ENCODE peak calls at places on chromosomes 3 and 15, in seven cellular contexts. N, B, K, U, T, V and C are unnamed samples.
A peak's percentile ranks its signal among the peaks of the same experiment; 100 is the strongest.

GRCh38 chr3:111910806-111911205 is 51.7 kb downstream of the PHLDB2 start:
- DNase-seq in N (peak; percentile 80), B (peak; percentile 76), K (no peak), U (no peak), T (no peak), V (no peak), C (no peak)

GRCh38 chr3:72071624-72072023 is 286.7 kb upstream of the PROK2 start:
- DNase-seq in N (no peak), B (no peak), K (no peak), U (no peak), T (no peak), V (no peak), C (no peak)

GRCh38 chr3:113521981-113522380 is 7.0 kb upstream of the SPICE1 start:
- DNase-seq in N (no peak), B (no peak), K (no peak), U (no peak), T (no peak), V (no peak), C (no peak)

GRCh38 chr3:150495563-150496168 is 50.6 kb downstream of the SERP1 start:
- DNase-seq in N (peak; percentile 68), B (peak; percentile 67), K (no peak), U (no peak), T (no peak), V (no peak), C (no peak)

GRCh38 chr3:148309390-148310035 is 388.2 kb upstream of the AGTR1 start:
- DNase-seq in N (peak; percentile 63), B (peak; percentile 52), K (no peak), U (no peak), T (no peak), V (no peak), C (no peak)

GRCh38 chr3:195005251-195005620 is 265.7 kb downstream of the XXYLT1 start:
- DNase-seq in N (no peak), B (no peak), K (no peak), U (no peak), T (no peak), V (no peak), C (peak; percentile 49)

GRCh38 chr3:139476348-139476747 is at the start of gene RBP2:
- DNase-seq in N (no peak), B (no peak), K (no peak), U (no peak), T (no peak), V (no peak), C (no peak)

GRCh38 chr3:157769378-157769777 is 266.2 kb upstream of the VEPH1 start:
- DNase-seq in N (no peak), B (no peak), K (no peak), U (no peak), T (no peak), V (no peak), C (no peak)

GRCh38 chr3:150407818-150408231 is 273 bp upstream of the TSC22D2 start:
- DNase-seq in N (no peak), B (peak; percentile 78), K (no peak), U (peak; percentile 94), T (peak; percentile 99), V (no peak), C (no peak)

GRCh38 chr3:62670351-62670750 is 204.9 kb downstream of the CADPS start:
- DNase-seq in N (peak; percentile 75), B (no peak), K (no peak), U (no peak), T (no peak), V (no peak), C (no peak)

GRCh38 chr3:142566096-142566495 is 12.4 kb downstream of the ATR start:
- DNase-seq in N (no peak), B (no peak), K (no peak), U (no peak), T (no peak), V (no peak), C (no peak)

GRCh38 chr3:77186728-77187127 is 146.8 kb downstream of the ROBO2 start:
- DNase-seq in N (peak; percentile 39), B (no peak), K (no peak), U (no peak), T (no peak), V (no peak), C (no peak)

GRCh38 chr3:87311309-87311708 is 34.9 kb upstream of the POU1F1 start:
- DNase-seq in N (peak; percentile 2), B (peak; percentile 52), K (no peak), U (no peak), T (no peak), V (no peak), C (no peak)

GRCh38 chr3:186849392-186849975 is 7.0 kb downstream of the ADIPOQ start:
- DNase-seq in N (peak; percentile 37), B (peak; percentile 44), K (no peak), U (no peak), T (no peak), V (no peak), C (no peak)

GRCh38 chr15:29364429-29365078 is 94.9 kb upstream of the NSMCE3 start:
- DNase-seq in N (peak; percentile 57), B (peak; percentile 69), K (no peak), U (no peak), T (no peak), V (no peak), C (no peak)

GRCh38 chr15:83282859-83283812 is 1.3 kb downstream of the BNC1 start:
- DNase-seq in N (peak; percentile 61), B (no peak), K (no peak), U (no peak), T (no peak), V (no peak), C (peak; percentile 76)

GRCh38 chr15:67521770-67522568 is 1.0 kb downstream of the C15orf61 start:
- DNase-seq in N (peak; percentile 77), B (peak; percentile 60), K (no peak), U (no peak), T (no peak), V (no peak), C (no peak)

GRCh38 chr15:91456251-91456718 is 356.2 kb downstream of the SV2B start:
- DNase-seq in N (peak; percentile 63), B (peak; percentile 98), K (no peak), U (no peak), T (no peak), V (no peak), C (peak; percentile 98)

GRCh38 chr3:72241525-72241924 is 456.6 kb upstream of the PROK2 start:
- DNase-seq in N (no peak), B (no peak), K (no peak), U (no peak), T (no peak), V (no peak), C (no peak)

GRCh38 chr3:4826237-4827100 is 152.8 kb upstream of the BHLHE40 start:
- DNase-seq in N (peak; percentile 36), B (no peak), K (no peak), U (no peak), T (peak; percentile 88), V (no peak), C (no peak)

GRCh38 chr3:188476930-188477329 is 323.0 kb downstream of the LPP start:
- DNase-seq in N (no peak), B (no peak), K (no peak), U (no peak), T (no peak), V (no peak), C (no peak)

GRCh38 chr15:63066302-63066701 is 23.8 kb downstream of the TPM1 start:
- DNase-seq in N (no peak), B (peak; percentile 17), K (no peak), U (no peak), T (no peak), V (no peak), C (no peak)

GRCh38 chr3:42700366-42701288 is 2.0 kb downstream of the HHATL start:
- DNase-seq in N (no peak), B (no peak), K (no peak), U (no peak), T (no peak), V (no peak), C (no peak)

GRCh38 chr3:69761896-69762789 is 22.9 kb downstream of the MITF start:
- DNase-seq in N (peak; percentile 89), B (peak; percentile 79), K (no peak), U (no peak), T (no peak), V (no peak), C (no peak)

GRCh38 chr3:45084820-45085816 is 59.0 kb downstream of the CLEC3B start:
- DNase-seq in N (peak; percentile 97), B (peak; percentile 96), K (no peak), U (no peak), T (no peak), V (no peak), C (no peak)

GRCh38 chr3:108130705-108131104 is 39.9 kb upstream of the CD47 start:
- DNase-seq in N (peak; percentile 54), B (peak; percentile 20), K (no peak), U (no peak), T (no peak), V (no peak), C (no peak)

GRCh38 chr3:124329723-124330122 is 337.8 kb upstream of the ROPN1 start:
- DNase-seq in N (no peak), B (no peak), K (no peak), U (no peak), T (no peak), V (no peak), C (no peak)

GRCh38 chr3:58254144-58254543 is 16.6 kb downstream of the ABHD6 start:
- DNase-seq in N (no peak), B (no peak), K (no peak), U (no peak), T (no peak), V (no peak), C (no peak)